ENCODE peak calls at places on chromosomes 5 and 9, in five cellular contexts. N is NCI-H82; B is M059J; A is MV-4-11; F is activated T-helper 1 cell treated with anti-CD3 and anti-CD28 coated beads, Interleukin-12 subunit alpha, Interleukin-12 subunit beta, Interleukin-2, Interleukin-4 antibody, amounts not matched to agents 30 ng/mL and 10 ng/mL and 1 ng/mL, durations not matched to agents 14 hours and 24 hours and 36 hours. X is an unnamed sample.

GRCh38 chr9:129176786-129177442 is 1.1 kb downstream of the IER5L start:
- DNase-seq in A (no peak), F (peak; percentile 25), B (peak; percentile 44), N (peak; percentile 36), X (peak; percentile 27)

GRCh38 chr5:76363385-76364261 is 39.5 kb upstream of the IQGAP2 start:
- DNase-seq in N (peak; percentile 6), A (no peak), F (no peak), B (peak; percentile 16), X (no peak)

GRCh38 chr9:89710689-89711088 is 105.9 kb downstream of the GADD45G start:
- DNase-seq in N (no peak), A (peak; percentile 90), B (peak; percentile 76), F (no peak), X (no peak)

GRCh38 chr9:126637002-126637849 is 23.5 kb downstream of the LMX1B start:
- DNase-seq in F (no peak), N (peak; percentile 59), B (no peak), A (no peak), X (no peak)

GRCh38 chr5:160260881-160261815 is 31.8 kb downstream of the FABP6 start:
- DNase-seq in F (no peak), A (peak; percentile 65), B (no peak), N (peak; percentile 63), X (peak; percentile 21)

GRCh38 chr9:127360829-127361228 is 36.1 kb upstream of the SLC2A8 start:
- DNase-seq in A (no peak), N (peak; percentile 41), B (peak; percentile 67), F (no peak), X (peak; percentile 50)

GRCh38 chr5:145887976-145888574 is 15.3 kb upstream of the GRXCR2 start:
- DNase-seq in F (no peak), A (peak; percentile 23), N (peak; percentile 87), B (peak; percentile 63), X (peak; percentile 60)

GRCh38 chr5:135629666-135630065 is 50.9 kb upstream of the CXCL14 start:
- DNase-seq in F (no peak), A (no peak), B (no peak), N (no peak), X (no peak)

GRCh38 chr9:114149181-114149580 is 6.2 kb upstream of the COL27A1 start:
- DNase-seq in F (no peak), N (no peak), A (no peak), B (no peak), X (no peak)

GRCh38 chr9:14062449-14063187 is 251.3 kb downstream of the NFIB start:
- DNase-seq in A (no peak), F (no peak), B (peak; percentile 42), N (no peak), X (peak; percentile 4)

GRCh38 chr5:174328626-174329299 is 283.3 kb downstream of the NSG2 start:
- DNase-seq in N (no peak), A (no peak), F (no peak), B (no peak), X (peak; percentile 26)

GRCh38 chr9:32875242-32875641 is 91.9 kb downstream of the TMEM215 start:
- DNase-seq in F (no peak), A (no peak), B (peak; percentile 52), N (no peak), X (no peak)

GRCh38 chr9:4193391-4193790 is 106.5 kb downstream of the GLIS3 start:
- DNase-seq in N (no peak), B (no peak), F (no peak), A (no peak), X (no peak)

GRCh38 chr5:143551765-143552164 is 148.3 kb upstream of the NR3C1 start:
- DNase-seq in A (no peak), F (no peak), N (no peak), B (no peak), X (peak; percentile 67)

GRCh38 chr5:10652606-10653005 is 88.7 kb downstream of the ANKRD33B start:
- DNase-seq in A (no peak), F (no peak), B (no peak), N (no peak), X (no peak)

GRCh38 chr5:37437716-37438115 is 58.6 kb downstream of the WDR70 start:
- DNase-seq in N (no peak), A (no peak), F (no peak), B (no peak), X (peak; percentile 26)

GRCh38 chr5:42851441-42851840 is 39.7 kb upstream of the SELENOP start:
- DNase-seq in B (peak; percentile 82), F (no peak), N (no peak), A (no peak), X (no peak)

GRCh38 chr9:112180387-112180881 is 5.3 kb upstream of the SUSD1 start:
- DNase-seq in N (no peak), F (peak; percentile 62), A (peak; percentile 47), B (peak; percentile 95), X (peak; percentile 35)

GRCh38 chr5:134891473-134891872 is 13.5 kb upstream of the PCBD2 start:
- DNase-seq in F (no peak), N (no peak), B (no peak), A (no peak), X (no peak)

GRCh38 chr5:102048940-102049339 is 247.1 kb downstream of the SLCO4C1 start:
- DNase-seq in B (no peak), F (no peak), A (peak; percentile 81), N (peak; percentile 92), X (no peak)

GRCh38 chr9:133114886-133115603 is 6.0 kb downstream of the RALGDS start:
- DNase-seq in N (peak; percentile 53), B (no peak), A (peak; percentile 10), F (no peak), X (no peak)

X was measured in EL.